ENCODE peak calls at places on chromosome 15, in nine cellular contexts. One of them, this sample, is unnamed. For H3K4me1, the result is how much of the 10 kb centered on the place peaks cover.

GRCh38 chr15:90570643-90571042 is 40.9 kb downstream of the CRTC3 start:
- DNase-seq in PC-3: no peak
- DNase-seq in tibial nerve: no peak
- DNase-seq in colonic mucosa: no peak
- DNase-seq in IMR-90: no peak
- DNase-seq in astrocyte: no peak
- DNase-seq in fibroblast of lung: no peak
- DNase-seq in mesendoderm: no peak
- DNase-seq in aorta: no peak
- DNase-seq in this sample: no peak

GRCh38 chr15:29090617-29091466 is 178.8 kb downstream of the NSMCE3 start:
- DNase-seq in IMR-90: peak
- DNase-seq in fibroblast of lung: no peak
- DNase-seq in PC-3: peak
- DNase-seq in mesendoderm: peak
- DNase-seq in colonic mucosa: no peak
- DNase-seq in astrocyte: no peak
- DNase-seq in tibial nerve: no peak
- DNase-seq in aorta: no peak
- DNase-seq in this sample: no peak

GRCh38 chr15:22236469-22236868 is 156.1 kb downstream of the OR4M2 start:
- DNase-seq in astrocyte: no peak
- DNase-seq in fibroblast of lung: no peak
- DNase-seq in colonic mucosa: no peak
- DNase-seq in tibial nerve: no peak
- DNase-seq in aorta: peak
- DNase-seq in IMR-90: no peak
- DNase-seq in PC-3: no peak
- DNase-seq in mesendoderm: no peak
- DNase-seq in this sample: no peak

GRCh38 chr15:85313339-85313738 is 67.1 kb upstream of the AKAP13 start:
- DNase-seq in mesendoderm: no peak
- DNase-seq in aorta: no peak
- DNase-seq in IMR-90: peak
- DNase-seq in tibial nerve: no peak
- DNase-seq in colonic mucosa: no peak
- DNase-seq in astrocyte: no peak
- DNase-seq in fibroblast of lung: peak
- DNase-seq in PC-3: no peak
- DNase-seq in this sample: no peak

GRCh38 chr15:45435124-45435903 is 57.0 kb upstream of the GATM start:
- DNase-seq in fibroblast of lung: no peak
- DNase-seq in colonic mucosa: peak
- DNase-seq in PC-3: no peak
- DNase-seq in mesendoderm: no peak
- DNase-seq in IMR-90: no peak
- DNase-seq in astrocyte: no peak
- DNase-seq in tibial nerve: no peak
- DNase-seq in aorta: no peak
- DNase-seq in this sample: no peak

GRCh38 chr15:63401078-63401477 is 19.4 kb upstream of the CA12 start:
- DNase-seq in PC-3: no peak
- DNase-seq in IMR-90: no peak
- DNase-seq in tibial nerve: no peak
- DNase-seq in fibroblast of lung: peak
- DNase-seq in colonic mucosa: no peak
- DNase-seq in aorta: no peak
- DNase-seq in mesendoderm: no peak
- DNase-seq in astrocyte: peak
- DNase-seq in this sample: no peak

GRCh38 chr15:100043069-100043641 is 298.6 kb downstream of the ADAMTS17 start:
- DNase-seq in fibroblast of lung: peak
- DNase-seq in aorta: no peak
- DNase-seq in PC-3: peak
- DNase-seq in IMR-90: peak
- DNase-seq in astrocyte: peak
- DNase-seq in colonic mucosa: no peak
- DNase-seq in mesendoderm: no peak
- DNase-seq in tibial nerve: no peak
- DNase-seq in this sample: no peak

GRCh38 chr15:95574053-95574452 is 756.4 kb upstream of the NR2F2 start:
- DNase-seq in fibroblast of lung: no peak
- DNase-seq in astrocyte: no peak
- DNase-seq in aorta: no peak
- DNase-seq in colonic mucosa: no peak
- DNase-seq in mesendoderm: no peak
- DNase-seq in IMR-90: no peak
- DNase-seq in PC-3: no peak
- DNase-seq in tibial nerve: no peak
- DNase-seq in this sample: no peak

GRCh38 chr15:94480289-94480834 is 249.0 kb downstream of the MCTP2 start:
- DNase-seq in aorta: no peak
- DNase-seq in fibroblast of lung: no peak
- DNase-seq in mesendoderm: peak
- DNase-seq in IMR-90: no peak
- DNase-seq in colonic mucosa: no peak
- DNase-seq in PC-3: no peak
- DNase-seq in tibial nerve: no peak
- DNase-seq in astrocyte: no peak
- DNase-seq in this sample: no peak

GRCh38 chr15:79339588-79340314 is 28.8 kb downstream of the TMED3 start:
- DNase-seq in tibial nerve: no peak
- DNase-seq in mesendoderm: peak
- DNase-seq in fibroblast of lung: peak
- DNase-seq in aorta: no peak
- DNase-seq in IMR-90: peak
- DNase-seq in PC-3: peak
- DNase-seq in colonic mucosa: no peak
- DNase-seq in astrocyte: peak
- DNase-seq in this sample: no peak

GRCh38 chr15:22227411-22227810 is 147.1 kb downstream of the OR4M2 start:
- DNase-seq in mesendoderm: no peak
- DNase-seq in IMR-90: no peak
- DNase-seq in tibial nerve: no peak
- DNase-seq in PC-3: no peak
- DNase-seq in colonic mucosa: no peak
- DNase-seq in astrocyte: no peak
- DNase-seq in aorta: peak
- DNase-seq in fibroblast of lung: no peak
- DNase-seq in this sample: no peak

GRCh38 chr15:71449956-71450355 is 334.7 kb downstream of the THSD4 start:
- DNase-seq in astrocyte: no peak
- DNase-seq in fibroblast of lung: no peak
- DNase-seq in tibial nerve: no peak
- DNase-seq in IMR-90: no peak
- DNase-seq in aorta: no peak
- DNase-seq in PC-3: no peak
- DNase-seq in mesendoderm: no peak
- DNase-seq in colonic mucosa: no peak
- DNase-seq in this sample: no peak
- H3K4me1 ChIP-seq in astrocyte: under half
- H3K4me1 ChIP-seq in fibroblast of lung: under half
- H3K4me1 ChIP-seq in tibial nerve: under half
- H3K4me1 ChIP-seq in IMR-90: under half
- H3K4me1 ChIP-seq in aorta: under half
- H3K4me1 ChIP-seq in PC-3: under half
- H3K4me1 ChIP-seq in mesendoderm: under half
- H3K4me1 ChIP-seq in colonic mucosa: under half
- H3K4me1 ChIP-seq in this sample: under half

GRCh38 chr15:25796395-25796794 is 66.7 kb downstream of the ATP10A start:
- DNase-seq in astrocyte: no peak
- DNase-seq in tibial nerve: no peak
- DNase-seq in aorta: peak
- DNase-seq in fibroblast of lung: no peak
- DNase-seq in colonic mucosa: peak
- DNase-seq in PC-3: no peak
- DNase-seq in mesendoderm: no peak
- DNase-seq in IMR-90: no peak
- DNase-seq in this sample: no peak

GRCh38 chr15:25797035-25797434 is 66.1 kb downstream of the ATP10A start:
- DNase-seq in tibial nerve: no peak
- DNase-seq in mesendoderm: no peak
- DNase-seq in astrocyte: no peak
- DNase-seq in fibroblast of lung: no peak
- DNase-seq in aorta: no peak
- DNase-seq in IMR-90: no peak
- DNase-seq in colonic mucosa: no peak
- DNase-seq in PC-3: no peak
- DNase-seq in this sample: peak

GRCh38 chr15:25798207-25798931 is 64.8 kb downstream of the ATP10A start:
- DNase-seq in tibial nerve: no peak
- DNase-seq in fibroblast of lung: peak
- DNase-seq in astrocyte: peak
- DNase-seq in PC-3: no peak
- DNase-seq in IMR-90: peak
- DNase-seq in colonic mucosa: no peak
- DNase-seq in aorta: peak
- DNase-seq in mesendoderm: no peak
- DNase-seq in this sample: peak

GRCh38 chr15:25795712-25796111 is 67.4 kb downstream of the ATP10A start:
- DNase-seq in aorta: no peak
- DNase-seq in mesendoderm: no peak
- DNase-seq in fibroblast of lung: no peak
- DNase-seq in IMR-90: no peak
- DNase-seq in PC-3: no peak
- DNase-seq in tibial nerve: no peak
- DNase-seq in colonic mucosa: peak
- DNase-seq in astrocyte: no peak
- DNase-seq in this sample: peak

DNA sequence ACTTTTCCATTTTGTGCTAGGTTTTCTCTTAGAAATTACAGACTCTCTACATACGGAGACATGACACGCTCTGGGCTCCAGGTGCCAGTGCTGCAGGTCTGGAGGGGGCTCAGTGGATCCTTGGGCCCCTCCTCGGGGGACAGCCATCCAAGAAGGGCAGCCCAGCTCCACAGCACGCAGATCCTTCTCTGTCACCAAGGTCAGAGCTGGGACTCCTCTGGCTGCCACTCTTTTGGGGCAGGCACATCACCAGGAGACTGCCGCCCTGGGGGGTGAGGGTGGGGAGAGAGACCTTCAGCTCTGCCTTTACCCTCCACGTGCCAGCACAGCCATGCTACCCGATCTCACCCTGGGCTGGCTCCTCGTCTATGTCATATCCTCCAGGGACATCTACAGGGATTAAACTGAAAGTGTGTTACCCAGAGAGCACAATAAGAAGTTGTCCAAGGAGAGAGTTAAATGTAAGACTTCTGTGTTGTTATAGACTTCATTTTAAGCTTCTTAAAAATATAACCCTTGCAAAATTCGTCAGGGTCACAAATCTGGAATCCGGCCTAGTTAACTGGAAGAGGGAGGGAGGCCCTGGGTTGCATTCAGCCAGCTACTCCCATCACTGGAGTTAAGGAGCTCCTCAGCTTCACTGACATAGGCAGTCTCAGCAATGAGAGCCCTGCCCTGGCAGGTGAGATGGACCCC is 65.5 kb downstream of the ATP10A start:
- DNase-seq in aorta: peak
- DNase-seq in PC-3: no peak
- DNase-seq in IMR-90: peak
- DNase-seq in tibial nerve: no peak
- DNase-seq in fibroblast of lung: no peak
- DNase-seq in colonic mucosa: no peak
- DNase-seq in astrocyte: no peak
- DNase-seq in mesendoderm: no peak
- DNase-seq in this sample: peak
- H3K4me1 ChIP-seq in aorta: under half
- H3K4me1 ChIP-seq in PC-3: under half
- H3K4me1 ChIP-seq in IMR-90: under half
- H3K4me1 ChIP-seq in tibial nerve: half or more
- H3K4me1 ChIP-seq in fibroblast of lung: under half
- H3K4me1 ChIP-seq in colonic mucosa: under half
- H3K4me1 ChIP-seq in astrocyte: under half
- H3K4me1 ChIP-seq in mesendoderm: under half
- H3K4me1 ChIP-seq in this sample: under half

DNA sequence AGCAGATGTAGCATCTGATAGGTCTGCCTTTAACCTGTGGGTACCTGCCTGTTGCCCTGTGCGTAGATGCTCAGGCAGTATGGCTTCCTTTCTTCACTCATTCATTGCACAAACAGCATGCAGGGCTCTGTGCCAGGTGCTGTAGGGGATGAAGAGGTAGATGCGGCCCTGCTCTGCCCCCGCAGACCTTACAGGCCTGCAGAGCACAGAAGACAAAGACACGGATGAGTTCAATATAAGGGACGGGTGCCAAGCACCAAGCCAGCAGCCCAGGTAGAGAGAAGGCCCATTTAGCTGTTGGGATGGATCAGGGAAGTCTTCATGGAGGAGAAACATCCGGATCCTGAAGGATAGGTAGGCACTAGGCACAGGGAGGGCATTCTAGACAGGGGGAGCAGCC is 69.4 kb downstream of the AAGAB start:
- DNase-seq in fibroblast of lung: no peak
- DNase-seq in colonic mucosa: no peak
- DNase-seq in aorta: no peak
- DNase-seq in astrocyte: no peak
- DNase-seq in tibial nerve: no peak
- DNase-seq in PC-3: no peak
- DNase-seq in mesendoderm: no peak
- DNase-seq in IMR-90: no peak
- DNase-seq in this sample: peak
- H3K4me1 ChIP-seq in fibroblast of lung: half or more
- H3K4me1 ChIP-seq in colonic mucosa: under half
- H3K4me1 ChIP-seq in aorta: under half
- H3K4me1 ChIP-seq in astrocyte: under half
- H3K4me1 ChIP-seq in tibial nerve: half or more
- H3K4me1 ChIP-seq in PC-3: under half
- H3K4me1 ChIP-seq in mesendoderm: under half
- H3K4me1 ChIP-seq in IMR-90: half or more
- H3K4me1 ChIP-seq in this sample: half or more

GRCh38 chr15:98669638-98670037 is 21.3 kb downstream of the IGF1R start:
- DNase-seq in colonic mucosa: no peak
- DNase-seq in tibial nerve: no peak
- DNase-seq in astrocyte: no peak
- DNase-seq in mesendoderm: no peak
- DNase-seq in aorta: no peak
- DNase-seq in PC-3: no peak
- DNase-seq in fibroblast of lung: no peak
- DNase-seq in IMR-90: no peak
- DNase-seq in this sample: no peak

GRCh38 chr15:98666841-98667240 is 18.5 kb downstream of the IGF1R start:
- DNase-seq in aorta: no peak
- DNase-seq in tibial nerve: no peak
- DNase-seq in astrocyte: no peak
- DNase-seq in IMR-90: no peak
- DNase-seq in colonic mucosa: no peak
- DNase-seq in fibroblast of lung: no peak
- DNase-seq in mesendoderm: no peak
- DNase-seq in PC-3: no peak
- DNase-seq in this sample: no peak

GRCh38 chr15:98668566-98669308 is 20.4 kb downstream of the IGF1R start:
- DNase-seq in PC-3: peak
- DNase-seq in colonic mucosa: no peak
- DNase-seq in astrocyte: peak
- DNase-seq in aorta: no peak
- DNase-seq in tibial nerve: no peak
- DNase-seq in mesendoderm: no peak
- DNase-seq in IMR-90: peak
- DNase-seq in fibroblast of lung: peak
- DNase-seq in this sample: no peak

GRCh38 chr15:98666441-98666840 is 18.1 kb downstream of the IGF1R start:
- DNase-seq in mesendoderm: no peak
- DNase-seq in astrocyte: no peak
- DNase-seq in IMR-90: no peak
- DNase-seq in tibial nerve: no peak
- DNase-seq in colonic mucosa: no peak
- DNase-seq in aorta: no peak
- DNase-seq in fibroblast of lung: no peak
- DNase-seq in PC-3: no peak
- DNase-seq in this sample: no peak

GRCh38 chr15:98667521-98668179 is 19.3 kb downstream of the IGF1R start:
- DNase-seq in PC-3: no peak
- DNase-seq in aorta: no peak
- DNase-seq in astrocyte: no peak
- DNase-seq in fibroblast of lung: no peak
- DNase-seq in IMR-90: no peak
- DNase-seq in tibial nerve: no peak
- DNase-seq in colonic mucosa: no peak
- DNase-seq in mesendoderm: peak
- DNase-seq in this sample: no peak
- H3K4me1 ChIP-seq in PC-3: under half
- H3K4me1 ChIP-seq in aorta: under half
- H3K4me1 ChIP-seq in astrocyte: under half
- H3K4me1 ChIP-seq in fibroblast of lung: under half
- H3K4me1 ChIP-seq in IMR-90: under half
- H3K4me1 ChIP-seq in tibial nerve: half or more
- H3K4me1 ChIP-seq in colonic mucosa: under half
- H3K4me1 ChIP-seq in mesendoderm: under half
- H3K4me1 ChIP-seq in this sample: half or more

This sample was measured in vagina.